ENCODE peak calls at places on chromosome 17, in six cellular contexts. X is activated naive CD8-positive, alpha-beta T cell treated with anti-CD3 and anti-CD28 coated beads, Interleukin-2, amount 50 U/mL, for 24 hours; O is stimulated activated CD8-positive, alpha-beta memory T cell treated with anti-CD3 and anti-CD28 coated beads, Interleukin-4, amount 100 ng/mL, for 24 hours; K is T-helper 9 cell; C is lung; J is foreskin fibroblast. F is an unnamed sample.

GRCh38 chr17:74736423-74737298 is at the start of gene RAB37:
- DNase-seq in O (peak; percentile 36), J (no peak), X (peak; percentile 61), K (peak; percentile 38), C (no peak), F (peak; percentile 90)

GRCh38 chr17:43568506-43569082 is 22.5 kb upstream of the ETV4 start:
- DNase-seq in O (no peak), J (no peak), C (no peak), X (no peak), K (no peak), F (no peak)

GRCh38 chr17:50948711-50949110 is 82.6 kb upstream of the TOB1 start:
- DNase-seq in C (no peak), J (no peak), O (no peak), K (no peak), X (no peak), F (no peak)

GRCh38 chr17:5892897-5893656 is 177.1 kb upstream of the WSCD1 start:
- DNase-seq in K (no peak), J (no peak), C (no peak), X (no peak), O (no peak), F (no peak)

GRCh38 chr17:20944014-20944905 is 98.6 kb downstream of the USP22 start:
- DNase-seq in J (no peak), O (no peak), K (no peak), X (peak; percentile 9), C (peak; percentile 58), F (peak; percentile 63)

GRCh38 chr17:2218426-2218825 is 85.2 kb downstream of the SMG6 start:
- DNase-seq in C (no peak), O (no peak), J (no peak), K (no peak), X (no peak), F (no peak)

GRCh38 chr17:82831041-82831817 is 8.6 kb downstream of the ZNF750 start:
- DNase-seq in C (no peak), J (no peak), O (no peak), K (no peak), X (no peak), F (no peak)

GRCh38 chr17:3732171-3732570 is 8.5 kb downstream of the HASPIN start:
- DNase-seq in K (no peak), O (no peak), J (peak; percentile 26), X (no peak), C (no peak), F (no peak)

GRCh38 chr17:7884581-7885356 is 3.8 kb upstream of the CHD3 start:
- DNase-seq in C (no peak), K (peak; percentile 41), X (peak; percentile 29), O (peak; percentile 26), J (no peak), F (no peak)

GRCh38 chr17:73841431-73842060 is 197.3 kb upstream of the SDK2 start:
- DNase-seq in O (no peak), J (no peak), X (no peak), K (no peak), C (no peak), F (peak; percentile 38)

GRCh38 chr17:18993876-18994275 is 10.7 kb downstream of the FAM83G start:
- DNase-seq in J (no peak), X (no peak), O (no peak), C (no peak), K (no peak), F (no peak)

GRCh38 chr17:15944720-15945492 is at the start of gene ADORA2B:
- DNase-seq in C (peak; percentile 68), J (peak; percentile 75), X (peak; percentile 69), O (peak; percentile 38), K (no peak), F (peak; percentile 69)

GRCh38 chr17:48577330-48577945 is 712 bp downstream of the HOXB4 start:
- DNase-seq in X (no peak), K (no peak), O (no peak), J (no peak), C (no peak), F (peak; percentile 72)